ENCODE peak calls at places on chromosomes 12 and 14, in five cellular contexts. H, T, F, C and W are unnamed samples.

GRCh38 chr14:100065161-100065871 is at the start of gene EVL:
- DNase-seq in H (no peak), T (no peak), F (no peak), C (no peak), W (no peak)

GRCh38 chr14:45810152-45810872 is 557.3 kb upstream of the MIS18BP1 start:
- DNase-seq in H (no peak), T (no peak), F (no peak), C (no peak), W (no peak)

GRCh38 chr14:34496007-34496678 is 34.1 kb upstream of the SPTSSA start:
- DNase-seq in H (peak), T (no peak), F (no peak), C (peak), W (peak)

GRCh38 chr12:14886271-14886670 is 617 bp upstream of the MGP start:
- DNase-seq in H (no peak), T (no peak), F (no peak), C (no peak), W (no peak)

GRCh38 chr14:86799244-86799647 is 1193.7 kb downstream of the GALC start:
- DNase-seq in H (no peak), T (no peak), F (no peak), C (no peak), W (peak)

GRCh38 chr12:97324471-97324870 is 138.1 kb upstream of the RMST start:
- DNase-seq in H (no peak), T (peak), F (no peak), C (no peak), W (no peak)

GRCh38 chr12:2501464-2502181 is 293.1 kb upstream of the FKBP4 start:
- DNase-seq in H (no peak), T (no peak), F (no peak), C (peak), W (no peak)

GRCh38 chr12:54220092-54220557 is 31.3 kb upstream of the SMUG1 start:
- DNase-seq in H (no peak), T (no peak), F (no peak), C (peak), W (peak)

GRCh38 chr12:107138990-107139389 is 45.6 kb upstream of the CRY1 start:
- DNase-seq in H (no peak), T (no peak), F (no peak), C (no peak), W (no peak)

GRCh38 chr14:64762044-64763034 is 58.1 kb downstream of the PLEKHG3 start:
- DNase-seq in H (peak), T (no peak), F (no peak), C (peak), W (peak)
- H3K4me3 ChIP-seq in H (no peak), T (peak), F (peak), C (no peak), W (no peak)

DNA sequence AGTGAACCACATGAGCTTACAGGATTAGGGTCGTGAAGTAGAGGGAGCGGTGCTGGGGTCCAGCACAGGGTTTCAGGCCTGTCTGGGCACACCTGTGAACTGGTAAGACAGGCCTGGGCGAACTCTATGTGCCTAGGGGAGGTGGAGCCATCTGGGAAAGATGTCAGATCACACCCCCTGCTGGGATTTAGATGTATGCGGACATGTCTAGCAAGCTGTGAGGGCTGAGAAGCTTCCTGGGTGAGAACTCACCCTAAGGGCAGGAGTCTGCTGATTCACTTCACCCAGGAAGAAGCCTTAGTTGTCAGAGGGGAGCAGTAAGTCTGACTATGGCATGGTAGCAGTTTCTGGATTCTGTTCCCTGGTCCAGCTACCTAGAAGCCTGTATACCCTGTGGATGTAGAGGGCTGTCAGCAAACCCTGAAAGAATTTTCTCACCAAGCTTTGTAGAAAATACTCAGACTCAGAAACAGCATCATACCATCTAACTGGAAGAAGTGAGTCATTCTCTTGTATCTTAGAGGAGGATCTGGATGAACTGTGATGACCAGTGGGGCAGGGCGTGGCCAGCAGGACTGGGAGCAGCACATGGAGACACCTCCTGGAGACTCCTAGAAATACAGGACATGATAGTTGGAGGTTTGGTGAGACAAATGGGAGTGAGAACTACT is 11.2 kb upstream of the PYGL start:
- DNase-seq in H (peak), T (no peak), F (no peak), C (peak), W (peak)
- TF ChIP-seq CTCF in H (peak), T (peak), F (no peak), C (peak), W (peak)

DNA sequence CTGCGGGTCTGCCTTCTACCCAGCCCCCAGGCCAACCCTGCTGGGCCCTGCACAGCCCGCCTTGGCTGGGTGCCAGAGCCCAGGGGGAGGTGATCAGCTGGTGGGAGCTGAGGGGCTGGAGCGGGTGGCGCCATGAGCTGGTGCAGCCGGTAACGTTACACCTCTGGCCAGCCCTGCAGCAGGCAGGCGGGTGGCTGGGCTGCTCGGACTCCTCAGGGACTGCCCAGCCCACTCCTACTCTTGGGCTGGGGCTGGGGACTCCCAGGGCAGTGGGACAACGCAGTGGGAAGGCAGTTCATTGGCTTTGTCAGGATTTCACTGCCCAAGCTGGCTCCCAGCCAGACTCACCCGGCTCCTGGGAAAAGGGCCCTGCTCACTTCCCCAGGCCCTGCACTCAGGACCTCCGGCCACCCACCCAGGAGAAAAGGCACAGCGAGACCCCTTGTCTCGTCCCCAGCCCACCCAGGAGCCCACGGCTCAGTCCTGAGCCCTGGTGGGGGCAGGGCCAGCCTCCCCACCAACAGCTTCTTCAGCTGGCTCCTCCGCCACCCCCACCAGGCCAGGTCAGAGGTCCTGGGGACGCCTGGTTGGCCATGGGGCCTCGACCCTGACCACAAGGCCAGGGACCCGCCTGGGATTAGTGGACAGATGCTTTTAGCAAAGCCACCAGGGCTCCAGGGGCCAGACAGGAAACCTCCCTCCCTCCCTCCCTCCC is 1.0 kb downstream of the PGF start:
- DNase-seq in H (no peak), T (no peak), F (no peak), C (no peak), W (no peak)
- H3K4me3 ChIP-seq in H (peak), T (peak), F (peak), C (peak), W (peak)

GRCh38 chr14:61196792-61197191 is 84.3 kb downstream of the TMEM30B start:
- DNase-seq in H (no peak), T (no peak), F (no peak), C (no peak), W (peak)
- TF ChIP-seq CTCF in H (no peak), T (no peak), F (no peak), C (no peak), W (no peak)

GRCh38 chr12:6626654-6627283 is 9.0 kb downstream of the LPAR5 start:
- DNase-seq in H (no peak), T (no peak), F (no peak), C (no peak), W (no peak)
- H3K4me3 ChIP-seq in H (no peak), T (no peak), F (no peak), C (no peak), W (no peak)

DNA sequence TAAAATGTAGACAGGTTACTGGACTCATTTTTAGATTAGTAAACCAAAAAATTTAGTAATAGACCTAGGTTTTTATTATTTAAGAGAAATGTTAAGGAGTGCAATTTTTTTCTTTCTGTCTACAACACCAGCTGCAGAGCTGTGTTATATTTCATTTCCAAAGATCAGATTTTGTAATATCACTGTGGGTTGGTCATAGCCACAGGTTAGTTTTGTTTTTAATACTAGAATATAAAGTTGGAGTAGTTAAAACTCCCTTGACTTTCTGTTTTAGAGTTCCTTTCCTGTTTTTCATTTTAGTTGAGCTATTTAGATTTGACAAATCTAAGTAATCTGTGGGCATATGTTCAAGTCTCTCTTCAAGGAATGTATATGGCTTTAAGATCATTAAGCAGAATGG is 30.7 kb upstream of the GARIN2 start:
- DNase-seq in H (no peak), T (no peak), F (no peak), C (no peak), W (no peak)
- TF ChIP-seq CTCF in H (no peak), T (no peak), F (no peak), C (no peak), W (no peak)

GRCh38 chr12:64730585-64730964 is 28.6 kb downstream of the GNS start:
- DNase-seq in H (no peak), T (no peak), F (no peak), C (no peak), W (no peak)
- H3K4me3 ChIP-seq in H (no peak), T (no peak), F (no peak), C (no peak), W (no peak)